ENCODE peak calls at places on chromosomes 16 and 17, in four cellular contexts. T is neural progenitor cell, R is GM23338, Z is astrocyte. M is an unnamed sample. For H3K4me1, the result is how much of the 10 kb centered on the place peaks cover.

GRCh38 chr16:18788828-18789514 is 1.2 kb downstream of the RPS15A start:
- DNase-seq in T (no peak), Z (no peak), R (no peak), M (peak)

GRCh38 chr17:50904522-50905459 is 38.6 kb upstream of the TOB1 start:
- DNase-seq in R (no peak), Z (no peak), T (peak), M (peak)

GRCh38 chr17:15488557-15488956 is 21.1 kb upstream of the CDRT4 start:
- DNase-seq in Z (no peak), R (no peak), T (no peak), M (no peak)

GRCh38 chr16:57358527-57359095 is at the start of gene CCL22:
- DNase-seq in T (no peak), R (no peak), Z (no peak), M (no peak)

GRCh38 chr17:4527552-4527951 is 27.6 kb downstream of the MYBBP1A start:
- DNase-seq in Z (no peak), T (peak), R (peak), M (no peak)

GRCh38 chr17:81402530-81402941 is 7.3 kb downstream of the BAHCC1 start:
- DNase-seq in Z (no peak), T (no peak), R (no peak), M (no peak)

GRCh38 chr17:1546292-1546922 is 16.2 kb downstream of the PITPNA start:
- DNase-seq in T (no peak), R (no peak), Z (no peak), M (peak)

GRCh38 chr17:12667299-12667958 is 1.7 kb downstream of the MYOCD start:
- DNase-seq in R (peak), T (peak), Z (peak), M (peak)

GRCh38 chr17:61486135-61487120 is 34.2 kb downstream of the TBX4 start:
- DNase-seq in Z (no peak), T (peak), R (peak), M (no peak)

GRCh38 chr17:50169121-50169764 is 3.4 kb downstream of the SGCA start:
- DNase-seq in Z (no peak), R (peak), T (peak), M (peak)

GRCh38 chr16:84756830-84757229 is 57.0 kb downstream of the USP10 start:
- DNase-seq in T (no peak), R (no peak), Z (no peak), M (no peak)
- H3K4me1 ChIP-seq in T (under half), R (under half), Z (under half), M (under half)

GRCh38 chr17:48037036-48037881 is at the start of gene COPZ2:
- DNase-seq in Z (no peak), R (peak), T (peak), M (peak)
- TF ChIP-seq EZH2 in Z (no peak), R (peak), T (peak), M (no peak)

GRCh38 chr17:39199986-39200879 is at the start of gene RPL19:
- DNase-seq in T (peak), Z (peak), R (peak), M (peak)
- H3K4me1 ChIP-seq in T (under half), Z (under half), R (under half), M (under half)

GRCh38 chr16:595094-595528 is 5.2 kb downstream of the RAB40C start:
- DNase-seq in T (no peak), R (no peak), Z (no peak), M (no peak)
- TF ChIP-seq EZH2 in T (no peak), R (no peak), Z (no peak), M (no peak)

GRCh38 chr16:11308493-11309283 is 27.6 kb upstream of the PRM1 start:
- DNase-seq in T (peak), Z (no peak), R (no peak), M (no peak)
- H3K4me1 ChIP-seq in T (under half), Z (under half), R (under half), M (under half)

DNA sequence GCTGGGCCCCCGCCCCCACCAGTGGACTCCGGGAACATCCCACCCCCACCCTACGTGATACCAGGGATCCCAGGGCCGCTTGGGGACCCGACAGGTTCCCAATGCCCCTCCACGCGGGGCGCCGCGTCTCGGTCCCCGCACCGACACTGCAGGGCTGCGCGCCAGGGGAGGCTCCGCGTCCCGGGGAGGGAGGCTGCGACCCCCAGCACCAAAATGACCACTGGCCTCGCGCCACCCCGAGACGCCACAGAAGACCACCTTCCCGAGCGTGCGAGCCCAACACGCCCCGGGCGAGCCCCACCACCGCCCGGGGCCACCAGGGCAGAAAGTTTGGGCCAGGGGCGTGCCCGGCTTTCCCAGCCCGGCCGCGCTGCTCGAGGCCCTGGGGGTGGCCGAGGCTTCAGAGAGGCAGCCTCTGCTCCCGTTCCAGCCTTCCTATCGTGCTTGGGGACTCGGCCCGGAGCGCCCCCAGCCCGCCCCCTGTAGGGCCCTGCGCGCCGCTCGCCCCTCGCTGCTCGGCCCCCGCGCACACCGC is 1.2 kb downstream of the RBFOX3 start:
- DNase-seq in T (peak), R (peak), Z (no peak), M (no peak)
- TF ChIP-seq EZH2 in T (peak), R (no peak), Z (no peak), M (no peak)

GRCh38 chr16:67445913-67446907 is 15.3 kb downstream of the HSD11B2 start:
- DNase-seq in Z (no peak), T (no peak), R (no peak), M (no peak)

GRCh38 chr16:67449328-67449727 is 18.4 kb downstream of the HSD11B2 start:
- DNase-seq in R (no peak), Z (no peak), T (no peak), M (no peak)

GRCh38 chr16:67446968-67447507 is 16.1 kb downstream of the HSD11B2 start:
- DNase-seq in Z (no peak), T (no peak), R (no peak), M (no peak)

GRCh38 chr16:67448580-67448979 is 17.7 kb downstream of the HSD11B2 start:
- DNase-seq in R (no peak), T (no peak), Z (no peak), M (no peak)

GRCh38 chr16:67447508-67448076 is 16.7 kb downstream of the HSD11B2 start:
- DNase-seq in Z (no peak), R (peak), T (no peak), M (peak)
- H3K4me1 ChIP-seq in Z (under half), R (under half), T (under half), M (under half)

GRCh38 chr16:74773431-74774222 is 993 bp downstream of the FA2H start:
- DNase-seq in T (no peak), Z (no peak), R (no peak), M (no peak)
- TF ChIP-seq EZH2 in T (peak), Z (no peak), R (no peak), M (no peak)

GRCh38 chr17:27543464-27543856 is 87.2 kb downstream of the KSR1 start:
- DNase-seq in T (no peak), R (no peak), Z (no peak), M (no peak)
- H3K4me1 ChIP-seq in T (under half), R (under half), Z (half or more), M (under half)